ENCODE peak calls at places on chromosome 5, in eight cellular contexts. D, T, X, P, I, C, G and Z are unnamed samples.

GRCh38 chr5:14414007-14414406 is 167.6 kb upstream of the OTULINL start:
- DNase-seq in T (no peak), I (no peak), X (no peak), D (no peak), C (no peak), G (no peak), P (no peak), Z (no peak)

GRCh38 chr5:64147849-64148441 is 17.7 kb upstream of the RNF180 start:
- DNase-seq in T (peak), P (peak), D (peak), X (peak), G (no peak), I (peak), C (peak), Z (peak)

GRCh38 chr5:56951131-56951945 is 585 bp downstream of the MIER3 start:
- DNase-seq in G (no peak), D (peak), I (no peak), X (peak), T (no peak), P (peak), C (peak), Z (peak)

GRCh38 chr5:169701910-169702451 is 64.9 kb downstream of the DOCK2 start:
- DNase-seq in D (no peak), P (no peak), T (no peak), X (no peak), I (no peak), C (peak), G (peak), Z (no peak)

GRCh38 chr5:72604111-72604792 is 97.0 kb upstream of the ZNF366 start:
- DNase-seq in I (no peak), X (no peak), G (no peak), T (peak), C (no peak), D (no peak), P (no peak), Z (no peak)

GRCh38 chr5:179974946-179975712 is 67.4 kb upstream of the TBC1D9B start:
- DNase-seq in G (no peak), I (peak), C (peak), D (peak), X (no peak), T (no peak), P (no peak), Z (peak)

GRCh38 chr5:168219515-168220410 is 71.7 kb upstream of the WWC1 start:
- DNase-seq in P (peak), I (peak), T (peak), D (peak), X (no peak), C (peak), G (peak), Z (no peak)

GRCh38 chr5:15785636-15786035 is 285.7 kb downstream of the FBXL7 start:
- DNase-seq in G (no peak), T (no peak), P (no peak), X (no peak), C (no peak), D (no peak), I (no peak), Z (no peak)

GRCh38 chr5:59766394-59766793 is 127.1 kb downstream of the PDE4D start:
- DNase-seq in I (peak), P (no peak), G (no peak), T (no peak), X (no peak), C (no peak), D (no peak), Z (no peak)

GRCh38 chr5:111072949-111073682 is 1.6 kb downstream of the TSLP start:
- DNase-seq in T (no peak), X (peak), P (no peak), C (peak), I (no peak), D (peak), G (peak), Z (peak)

GRCh38 chr5:4911646-4912403 is 228.3 kb upstream of the ADAMTS16 start:
- DNase-seq in C (no peak), P (no peak), X (no peak), D (no peak), G (no peak), I (no peak), T (no peak), Z (no peak)

GRCh38 chr5:123261752-123262151 is 161.5 kb downstream of the CEP120 start:
- DNase-seq in C (no peak), I (no peak), G (no peak), T (no peak), P (no peak), X (no peak), D (no peak), Z (no peak)

GRCh38 chr5:140357731-140358093 is 2.3 kb upstream of the SLC4A9 start:
- DNase-seq in C (peak), G (peak), P (peak), I (peak), T (no peak), X (peak), D (peak), Z (peak)

GRCh38 chr5:130112246-130112645 is 208.0 kb downstream of the CHSY3 start:
- DNase-seq in X (no peak), C (no peak), D (no peak), G (no peak), P (no peak), T (no peak), I (no peak), Z (no peak)

GRCh38 chr5:61969347-61969746 is 336.7 kb upstream of the KIF2A start:
- DNase-seq in I (no peak), D (no peak), P (no peak), G (peak), C (no peak), X (no peak), T (no peak), Z (no peak)

GRCh38 chr5:152505442-152506042 is 100.5 kb upstream of the NMUR2 start:
- DNase-seq in T (no peak), I (peak), G (peak), P (no peak), C (peak), X (peak), D (peak), Z (peak)

GRCh38 chr5:64947031-64947430 is 178.3 kb downstream of the CWC27 start:
- DNase-seq in D (no peak), G (no peak), C (no peak), I (peak), T (peak), P (no peak), X (no peak), Z (no peak)

GRCh38 chr5:59587489-59588337 is 305.8 kb downstream of the PDE4D start:
- DNase-seq in C (peak), I (peak), X (peak), P (peak), G (peak), D (peak), T (no peak), Z (peak)

GRCh38 chr5:34686762-34687268 is 30.7 kb downstream of the RAI14 start:
- DNase-seq in X (peak), C (no peak), D (no peak), I (no peak), T (peak), P (no peak), G (peak), Z (no peak)

GRCh38 chr5:88108490-88109279 is 160.0 kb downstream of the TMEM161B start:
- DNase-seq in G (no peak), P (no peak), D (no peak), C (no peak), I (no peak), X (no peak), T (no peak), Z (no peak)

GRCh38 chr5:135883441-135883840 is 12.2 kb downstream of the IL9 start:
- DNase-seq in X (no peak), C (peak), I (no peak), P (no peak), G (no peak), T (no peak), D (peak), Z (no peak)